ENCODE peak calls at places on chromosome 12, in seven cellular contexts. B is K562, U is GM12878, A is HCT116, I is H1, G is HepG2, X is SK-N-SH. Q is an unnamed sample.

GRCh38 chr12:74890237-74890599 is 319.4 kb downstream of the KCNC2 start:
- DNase-seq in B (no peak), U (no peak), A (peak; percentile 73), I (no peak), G (peak; percentile 15), X (no peak), Q (no peak)

GRCh38 chr12:32894566-32894965 is 2.0 kb downstream of the PKP2 start:
- DNase-seq in B (no peak), U (no peak), A (no peak), I (no peak), G (no peak), X (no peak), Q (no peak)

GRCh38 chr12:114152890-114153289 is 186.8 kb upstream of the RBM19 start:
- DNase-seq in B (no peak), U (no peak), A (no peak), I (no peak), G (no peak), X (no peak), Q (no peak)

GRCh38 chr12:45575417-45575816 is 154.1 kb upstream of the ARID2 start:
- DNase-seq in B (no peak), U (no peak), A (no peak), I (no peak), G (no peak), X (no peak), Q (no peak)

GRCh38 chr12:45214739-45215418 is 1.0 kb upstream of the ANO6 start:
- DNase-seq in B (no peak), U (no peak), A (no peak), I (no peak), G (no peak), X (no peak), Q (no peak)

GRCh38 chr12:56236091-56236490 is 6.2 kb downstream of the SLC39A5 start:
- DNase-seq in B (no peak), U (no peak), A (no peak), I (no peak), G (no peak), X (no peak), Q (no peak)

GRCh38 chr12:108622921-108623514 is 10.7 kb downstream of the SELPLG start:
- DNase-seq in B (no peak), U (no peak), A (no peak), I (no peak), G (no peak), X (no peak), Q (no peak)

GRCh38 chr12:87413784-87414183 is 615.4 kb downstream of the C12orf50 start:
- DNase-seq in B (no peak), U (no peak), A (no peak), I (no peak), G (no peak), X (peak; percentile 23), Q (no peak)

GRCh38 chr12:46233418-46233817 is 35.4 kb downstream of the SLC38A1 start:
- DNase-seq in B (no peak), U (no peak), A (no peak), I (no peak), G (no peak), X (no peak), Q (no peak)

GRCh38 chr12:68397566-68398158 is 65.5 kb upstream of the MDM1 start:
- DNase-seq in B (no peak), U (no peak), A (no peak), I (no peak), G (no peak), X (no peak), Q (no peak)

GRCh38 chr12:48379784-48380183 is 29.1 kb upstream of the ZNF641 start:
- DNase-seq in B (no peak), U (no peak), A (no peak), I (no peak), G (no peak), X (no peak), Q (no peak)

GRCh38 chr12:53185582-53186153 is 4.9 kb upstream of the CSAD start:
- DNase-seq in B (no peak), U (no peak), A (no peak), I (no peak), G (no peak), X (no peak), Q (no peak)

GRCh38 chr12:90129369-90130030 is 420.9 kb upstream of the ATP2B1 start:
- DNase-seq in B (no peak), U (no peak), A (no peak), I (no peak), G (no peak), X (no peak), Q (no peak)

GRCh38 chr12:58186914-58187313 is 245.5 kb downstream of the ATP23 start:
- DNase-seq in B (no peak), U (no peak), A (no peak), I (no peak), G (no peak), X (no peak), Q (no peak)

GRCh38 chr12:64019654-64020053 is 175.2 kb downstream of the SRGAP1 start:
- DNase-seq in B (no peak), U (no peak), A (no peak), I (no peak), G (no peak), X (no peak), Q (no peak)
- TF ChIP-seq JUND in B (no peak), U (no peak), A (no peak), I (no peak), G (no peak), X (no peak), Q (no peak)

GRCh38 chr12:61220337-61220736 is 1039.9 kb upstream of the USP15 start:
- DNase-seq in B (no peak), U (no peak), A (no peak), I (no peak), G (no peak), X (no peak), Q (no peak)
- TF ChIP-seq JUND in B (no peak), U (no peak), A (no peak), I (no peak), G (no peak), X (no peak), Q (no peak)

GRCh38 chr12:103282124-103282523 is 213.6 kb downstream of the C12orf42 start:
- DNase-seq in B (no peak), U (no peak), A (no peak), I (no peak), G (no peak), X (no peak), Q (no peak)
- TF ChIP-seq JUND in B (no peak), U (no peak), A (no peak), I (no peak), G (no peak), X (no peak), Q (no peak)

GRCh38 chr12:51977320-51977753 is 25.8 kb downstream of the ACVR1B start:
- DNase-seq in B (no peak), U (no peak), A (no peak), I (no peak), G (peak; percentile 27), X (no peak), Q (no peak)

GRCh38 chr12:51976376-51977160 is 25.1 kb downstream of the ACVR1B start:
- DNase-seq in B (no peak), U (no peak), A (no peak), I (no peak), G (peak; percentile 92), X (no peak), Q (no peak)

GRCh38 chr12:51974646-51975045 is 23.1 kb downstream of the ACVR1B start:
- DNase-seq in B (no peak), U (no peak), A (no peak), I (no peak), G (no peak), X (no peak), Q (no peak)

GRCh38 chr12:51973560-51973959 is 22.1 kb downstream of the ACVR1B start:
- DNase-seq in B (no peak), U (no peak), A (no peak), I (no peak), G (no peak), X (no peak), Q (no peak)

GRCh38 chr12:51975196-51975595 is 23.7 kb downstream of the ACVR1B start:
- DNase-seq in B (no peak), U (no peak), A (no peak), I (no peak), G (no peak), X (no peak), Q (no peak)
- TF ChIP-seq JUND in B (no peak), U (no peak), A (no peak), I (no peak), G (no peak), X (no peak), Q (no peak)

GRCh38 chr12:128976120-128976519 is 122.8 kb downstream of the GLT1D1 start:
- DNase-seq in B (peak; percentile 60), U (no peak), A (no peak), I (peak; percentile 53), G (no peak), X (no peak), Q (no peak)
- TF ChIP-seq JUND in B (no peak), U (no peak), A (no peak), I (no peak), G (no peak), X (no peak), Q (no peak)

DNA sequence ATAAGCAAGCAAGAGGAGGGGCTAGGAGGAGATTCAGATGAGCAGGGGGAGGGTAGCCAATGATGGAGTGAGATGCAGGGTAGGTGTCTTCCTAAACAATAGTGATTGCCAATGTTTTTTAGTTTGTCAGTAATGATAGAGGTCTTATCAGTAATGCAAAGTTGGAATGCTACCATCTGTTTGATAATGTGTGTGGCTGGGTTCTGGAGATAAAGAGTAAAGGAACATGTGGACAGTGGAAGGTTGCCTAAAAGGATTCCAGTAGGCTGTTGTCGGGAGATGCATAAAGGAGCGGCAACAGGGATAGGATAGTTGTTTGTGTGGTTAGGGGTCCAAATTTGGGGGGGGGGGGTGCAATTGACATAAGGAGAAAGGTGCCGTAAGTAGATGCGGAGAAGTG is 52.5 kb downstream of the TESPA1 start:
- DNase-seq in B (no peak), U (no peak), A (no peak), I (no peak), G (no peak), X (no peak), Q (no peak)
- TF ChIP-seq JUND in B (no peak), U (no peak), A (no peak), I (no peak), G (no peak), X (no peak), Q (no peak)

GRCh38 chr12:2487278-2487677 is 307.5 kb upstream of the FKBP4 start:
- DNase-seq in B (no peak), U (no peak), A (no peak), I (no peak), G (no peak), X (no peak), Q (no peak)
- TF ChIP-seq JUND in B (no peak), U (no peak), A (no peak), I (no peak), G (no peak), X (no peak), Q (no peak)